ENCODE peak calls at places on chromosomes 7 and 10, in nine cellular contexts. I is GM20000; H is HS-27A; B is stimulated activated CD8-positive, alpha-beta memory T cell treated with anti-CD3 and anti-CD28 coated beads, Interleukin-7, amount 100 ng/mL, for 4 hours; T is activated CD4-positive, CD25-positive, alpha-beta regulatory T cell treated with anti-CD3 and anti-CD28 coated beads, Interleukin-2, amount 50 U/mL, for 72 hours; A is astrocyte of the spinal cord; M is fibroblast of pulmonary artery; N is H9; W is neural crest cell. P is an unnamed sample.
A peak's percentile ranks its signal among the peaks of the same experiment; 100 is the strongest.

GRCh38 chr10:119575998-119576397 is 20.8 kb downstream of the TIAL1 start:
- DNase-seq in I (no peak), H (no peak), B (no peak), T (no peak), A (no peak), M (no peak), N (no peak), W (no peak), P (no peak)

GRCh38 chr10:2744547-2745212 is 322.7 kb upstream of the PFKP start:
- DNase-seq in I (no peak), H (no peak), B (no peak), T (no peak), A (no peak), M (no peak), N (no peak), W (no peak), P (no peak)

GRCh38 chr10:108574233-108574632 is 1349.1 kb downstream of the XPNPEP1 start:
- DNase-seq in I (no peak), H (no peak), B (no peak), T (no peak), A (no peak), M (no peak), N (no peak), W (no peak), P (no peak)

GRCh38 chr7:120714945-120715344 is 143.0 kb downstream of the TSPAN12 start:
- DNase-seq in I (no peak), H (no peak), B (no peak), T (no peak), A (peak; percentile 36), M (peak; percentile 24), N (no peak), W (no peak), P (no peak)

GRCh38 chr7:112162161-112163020 is 43.8 kb downstream of the DOCK4 start:
- DNase-seq in I (no peak), H (no peak), B (no peak), T (no peak), A (peak; percentile 77), M (peak; percentile 92), N (peak; percentile 89), W (peak; percentile 56), P (no peak)

GRCh38 chr10:34565934-34566333 is 249.2 kb downstream of the PARD3 start:
- DNase-seq in I (no peak), H (no peak), B (no peak), T (no peak), A (peak; percentile 49), M (peak; percentile 43), N (no peak), W (no peak), P (no peak)

GRCh38 chr7:100503350-100503735 is 19.6 kb downstream of the NYAP1 start:
- DNase-seq in I (no peak), H (no peak), B (no peak), T (no peak), A (no peak), M (peak; percentile 76), N (no peak), W (no peak), P (no peak)

GRCh38 chr7:80450621-80451308 is 61.1 kb downstream of the GNAT3 start:
- DNase-seq in I (no peak), H (no peak), B (no peak), T (no peak), A (peak; percentile 64), M (peak; percentile 19), N (no peak), W (no peak), P (no peak)

GRCh38 chr10:88293073-88293472 is 290.0 kb downstream of the RNLS start:
- DNase-seq in I (no peak), H (no peak), B (no peak), T (no peak), A (peak; percentile 33), M (peak; percentile 39), N (no peak), W (no peak), P (no peak)

GRCh38 chr10:36636879-36637278 is 488.5 kb upstream of the ANKRD30A start:
- DNase-seq in I (no peak), H (no peak), B (no peak), T (no peak), A (no peak), M (no peak), N (no peak), W (no peak), P (no peak)

GRCh38 chr10:79438021-79438698 is 7.3 kb downstream of the ZCCHC24 start:
- DNase-seq in I (no peak), H (no peak), B (no peak), T (no peak), A (no peak), M (no peak), N (no peak), W (no peak), P (no peak)

GRCh38 chr7:2713370-2713769 is 25.4 kb downstream of the AMZ1 start:
- DNase-seq in I (no peak), H (no peak), B (no peak), T (no peak), A (no peak), M (no peak), N (no peak), W (peak; percentile 38), P (no peak)

GRCh38 chr10:17247210-17247609 is 19.2 kb downstream of the VIM start:
- DNase-seq in I (no peak), H (no peak), B (no peak), T (no peak), A (no peak), M (no peak), N (no peak), W (no peak), P (no peak)

GRCh38 chr10:122642726-122643605 is 56.7 kb downstream of the C10orf120 start:
- DNase-seq in I (no peak), H (no peak), B (no peak), T (no peak), A (no peak), M (no peak), N (no peak), W (no peak), P (no peak)

GRCh38 chr7:103391976-103392375 is 44.5 kb downstream of the PSMC2 start:
- DNase-seq in I (no peak), H (no peak), B (no peak), T (no peak), A (no peak), M (no peak), N (no peak), W (no peak), P (no peak)

GRCh38 chr7:47771301-47771989 is 176.8 kb downstream of the PKD1L1 start:
- DNase-seq in I (no peak), H (no peak), B (no peak), T (no peak), A (peak; percentile 72), M (no peak), N (no peak), W (no peak), P (no peak)

GRCh38 chr7:27172823-27173411 is 1.2 kb downstream of the HOXA10 start:
- DNase-seq in I (no peak), H (no peak), B (no peak), T (peak; percentile 40), A (peak; percentile 28), M (no peak), N (peak; percentile 48), W (no peak), P (no peak)

GRCh38 chr7:73770860-73771665 is 993 bp upstream of the CLDN3 start:
- DNase-seq in I (no peak), H (no peak), B (no peak), T (no peak), A (no peak), M (no peak), N (no peak), W (no peak), P (no peak)

GRCh38 chr10:72637398-72637857 is 11.5 kb upstream of the MICU1 start:
- DNase-seq in I (peak; percentile 41), H (no peak), B (no peak), T (no peak), A (peak; percentile 52), M (peak; percentile 65), N (no peak), W (no peak), P (no peak)

GRCh38 chr7:30663414-30663813 is 18.8 kb downstream of the CRHR2 start:
- DNase-seq in I (no peak), H (no peak), B (no peak), T (no peak), A (no peak), M (no peak), N (no peak), W (no peak), P (no peak)

GRCh38 chr7:135335628-135336139 is 102.0 kb downstream of the STRA8 start:
- DNase-seq in I (peak; percentile 55), H (peak; percentile 8), B (peak; percentile 4), T (no peak), A (peak; percentile 59), M (peak; percentile 78), N (peak; percentile 98), W (peak; percentile 56), P (no peak)

GRCh38 chr10:44952779-44953231 is 6.8 kb upstream of the RASSF4 start:
- DNase-seq in I (no peak), H (no peak), B (no peak), T (peak; percentile 17), A (no peak), M (no peak), N (peak; percentile 35), W (peak; percentile 34), P (no peak)

GRCh38 chr7:1289681-1290261 is 57.1 kb downstream of the UNCX start:
- DNase-seq in I (no peak), H (no peak), B (no peak), T (no peak), A (no peak), M (no peak), N (no peak), W (no peak), P (no peak)

GRCh38 chr10:80739963-80740715 is 202.4 kb downstream of the SH2D4B start:
- DNase-seq in I (no peak), H (no peak), B (no peak), T (no peak), A (no peak), M (no peak), N (peak; percentile 80), W (no peak), P (no peak)

GRCh38 chr7:82294865-82295264 is 148.7 kb downstream of the CACNA2D1 start:
- DNase-seq in I (no peak), H (no peak), B (no peak), T (no peak), A (no peak), M (no peak), N (no peak), W (no peak), P (no peak)

GRCh38 chr7:50672045-50672444 is 106.8 kb upstream of the DDC start:
- DNase-seq in I (no peak), H (no peak), B (no peak), T (no peak), A (no peak), M (no peak), N (no peak), W (no peak), P (no peak)

GRCh38 chr7:32890553-32891045 is 961 bp downstream of the KBTBD2 start:
- DNase-seq in I (peak; percentile 61), H (no peak), B (peak; percentile 45), T (no peak), A (peak; percentile 70), M (peak; percentile 79), N (no peak), W (no peak), P (peak; percentile 14)

GRCh38 chr10:61974611-61975010 is 73.1 kb downstream of the ARID5B start:
- DNase-seq in I (no peak), H (no peak), B (no peak), T (no peak), A (peak; percentile 53), M (peak; percentile 70), N (no peak), W (no peak), P (no peak)

GRCh38 chr7:15508258-15508657 is 53.6 kb downstream of the AGMO start:
- DNase-seq in I (no peak), H (no peak), B (no peak), T (no peak), A (peak; percentile 22), M (peak; percentile 33), N (no peak), W (no peak), P (no peak)

GRCh38 chr7:94244760-94245159 is 149.9 kb upstream of the COL1A2 start:
- DNase-seq in I (no peak), H (no peak), B (no peak), T (no peak), A (no peak), M (no peak), N (no peak), W (no peak), P (no peak)

GRCh38 chr7:99562114-99562784 is 3.8 kb downstream of the ZNF655 start:
- DNase-seq in I (no peak), H (no peak), B (no peak), T (no peak), A (no peak), M (no peak), N (no peak), W (no peak), P (no peak)

P was measured in activated T-helper 1 cell treated with Interleukin-2 at 50 U/mL for 16 hours.